ENCODE peak calls at places on chromosomes 1 and 21, in four cellular contexts. M is tibial nerve, P is neural progenitor cell, W is transverse colon. G is an unnamed sample.
A peak's percentile ranks its signal among the peaks of the same experiment; 100 is the strongest.

GRCh38 chr1:41851589-41851988 is 67.1 kb downstream of the HIVEP3 start:
- DNase-seq in M (no peak), P (no peak), W (no peak), G (peak; percentile 68)

GRCh38 chr1:29156543-29157268 is 25.0 kb downstream of the SRSF4 start:
- DNase-seq in M (no peak), P (no peak), W (no peak), G (peak; percentile 44)

GRCh38 chr1:42765271-42765670 is 1.6 kb downstream of the P3H1 start:
- DNase-seq in M (no peak), P (no peak), W (no peak), G (no peak)

GRCh38 chr1:224607220-224608148 is 8.6 kb upstream of the CNIH3 start:
- DNase-seq in M (no peak), P (no peak), W (no peak), G (no peak)

GRCh38 chr1:1213919-1214599 is at the start of gene TNFRSF4:
- DNase-seq in M (no peak), P (no peak), W (no peak), G (no peak)

GRCh38 chr1:235940282-235940681 is 73.6 kb upstream of the LYST start:
- DNase-seq in M (no peak), P (no peak), W (no peak), G (no peak)

GRCh38 chr1:224170748-224171478 is 12.1 kb upstream of the DEGS1 start:
- DNase-seq in M (no peak), P (peak; percentile 19), W (peak; percentile 28), G (no peak)

GRCh38 chr1:244234009-244234643 is 183.0 kb downstream of the ZBTB18 start:
- DNase-seq in M (no peak), P (peak; percentile 63), W (no peak), G (no peak)

GRCh38 chr1:230627767-230628166 is 14.5 kb upstream of the COG2 start:
- DNase-seq in M (no peak), P (no peak), W (no peak), G (no peak)

GRCh38 chr1:224501836-224502235 is 67.2 kb upstream of the WDR26 start:
- DNase-seq in M (no peak), P (no peak), W (no peak), G (no peak)

GRCh38 chr1:222994506-222995229 is 148.4 kb downstream of the TLR5 start:
- DNase-seq in M (no peak), P (peak; percentile 22), W (no peak), G (peak; percentile 79)

GRCh38 chr1:68916227-68916853 is 419.5 kb upstream of the DEPDC1 start:
- DNase-seq in M (peak; percentile 9), P (no peak), W (no peak), G (peak; percentile 95)

GRCh38 chr1:59229138-59229537 is 67.8 kb upstream of the FGGY start:
- DNase-seq in M (no peak), P (no peak), W (no peak), G (no peak)

GRCh38 chr1:154791292-154792278 is 78.5 kb downstream of the KCNN3 start:
- DNase-seq in M (no peak), P (no peak), W (peak; percentile 70), G (peak; percentile 56)

GRCh38 chr1:70090146-70090545 is 115.2 kb downstream of the LRRC40 start:
- DNase-seq in M (no peak), P (no peak), W (no peak), G (peak; percentile 12)

GRCh38 chr1:43509007-43509739 is 21.5 kb upstream of the PTPRF start:
- DNase-seq in M (no peak), P (no peak), W (no peak), G (no peak)

GRCh38 chr21:46675595-46676280 is 40.3 kb downstream of the PRMT2 start:
- DNase-seq in M (no peak), P (no peak), W (no peak), G (peak; percentile 39)

GRCh38 chr1:174976436-174977107 is 23.2 kb upstream of the CACYBP start:
- DNase-seq in M (no peak), P (no peak), W (no peak), G (peak; percentile 64)

GRCh38 chr1:93908394-93909145 is 660 bp downstream of the GCLM start:
- DNase-seq in M (peak; percentile 5), P (peak; percentile 61), W (peak; percentile 71), G (no peak)

GRCh38 chr1:96927125-96927524 is 205.5 kb downstream of the PTBP2 start:
- DNase-seq in M (no peak), P (peak; percentile 14), W (no peak), G (peak; percentile 75)

GRCh38 chr1:165842363-165843129 is 15.1 kb downstream of the UCK2 start:
- DNase-seq in M (no peak), P (no peak), W (no peak), G (peak; percentile 47)

GRCh38 chr1:6041432-6042062 is 4.1 kb upstream of the KCNAB2 start:
- DNase-seq in M (no peak), P (peak; percentile 75), W (peak; percentile 43), G (no peak)

GRCh38 chr1:77031101-77031662 is 163.9 kb downstream of the ST6GALNAC5 start:
- DNase-seq in M (no peak), P (no peak), W (no peak), G (peak; percentile 55)

GRCh38 chr1:46370214-46370633 is 23.9 kb upstream of the FAAH start:
- DNase-seq in M (no peak), P (no peak), W (no peak), G (no peak)

GRCh38 chr1:92425617-92426016 is 61.1 kb downstream of the GFI1 start:
- DNase-seq in M (no peak), P (peak; percentile 37), W (no peak), G (no peak)

GRCh38 chr1:110203021-110203661 is 7.0 kb upstream of the KCNC4 start:
- DNase-seq in M (peak; percentile 88), P (peak; percentile 67), W (peak; percentile 74), G (peak; percentile 71)

GRCh38 chr1:244347942-244348341 is 103.8 kb downstream of the ADSS2 start:
- DNase-seq in M (no peak), P (no peak), W (peak; percentile 59), G (peak; percentile 24)

GRCh38 chr1:158720620-158721019 is at the start of gene OR6K3:
- DNase-seq in M (no peak), P (no peak), W (no peak), G (no peak)

GRCh38 chr1:25958475-25958874 is 39.4 kb downstream of the PAFAH2 start:
- DNase-seq in M (no peak), P (no peak), W (no peak), G (peak; percentile 90)

GRCh38 chr21:45578811-45579381 is 36.7 kb upstream of the SLC19A1 start:
- DNase-seq in M (no peak), P (no peak), W (peak; percentile 4), G (no peak)

GRCh38 chr1:119160435-119160834 is 20.0 kb upstream of the WARS2 start:
- DNase-seq in M (no peak), P (no peak), W (no peak), G (no peak)

GRCh38 chr1:47738560-47739182 is 258.5 kb downstream of the TRABD2B start:
- DNase-seq in M (peak; percentile 52), P (peak; percentile 81), W (peak; percentile 57), G (peak; percentile 34)

GRCh38 chr21:15732290-15732995 is 2.7 kb downstream of the USP25 start:
- DNase-seq in M (peak; percentile 22), P (no peak), W (no peak), G (peak; percentile 51)

GRCh38 chr1:29105822-29106221 is 17.9 kb downstream of the TMEM200B start:
- DNase-seq in M (no peak), P (no peak), W (no peak), G (no peak)

GRCh38 chr1:25148673-25149300 is 83.5 kb downstream of the SYF2 start:
- DNase-seq in M (no peak), P (peak; percentile 28), W (peak; percentile 17), G (peak; percentile 6)

GRCh38 chr21:36804867-36805611 is 106.1 kb downstream of the SIM2 start:
- DNase-seq in M (no peak), P (no peak), W (no peak), G (no peak)

GRCh38 chr1:245952383-245952989 is 554.6 kb downstream of the SMYD3 start:
- DNase-seq in M (no peak), P (no peak), W (no peak), G (no peak)
- H3K27ac ChIP-seq in M (no peak overlapping the region), P (no peak overlapping the region), W (no peak overlapping the region), G (no peak overlapping the region)

GRCh38 chr1:201269241-201269640 is 14.1 kb upstream of the PKP1 start:
- DNase-seq in M (no peak), P (no peak), W (no peak), G (no peak)

GRCh38 chr1:201272838-201273237 is 10.5 kb upstream of the PKP1 start:
- DNase-seq in M (no peak), P (no peak), W (no peak), G (no peak)

GRCh38 chr1:201269900-201270410 is 13.4 kb upstream of the PKP1 start:
- DNase-seq in M (no peak), P (no peak), W (no peak), G (no peak)

GRCh38 chr1:201268604-201269151 is 14.6 kb upstream of the PKP1 start:
- DNase-seq in M (no peak), P (peak; percentile 64), W (no peak), G (peak; percentile 80)

GRCh38 chr1:201270616-201271390 is 12.5 kb upstream of the PKP1 start:
- DNase-seq in M (no peak), P (no peak), W (no peak), G (no peak)
- TF ChIP-seq CTCF in M (no peak), P (no peak), W (no peak), G (no peak)

GRCh38 chr1:204045430-204045829 is 27.5 kb upstream of the SOX13 start:
- DNase-seq in M (no peak), P (no peak), W (no peak), G (no peak)

GRCh38 chr1:204043680-204044079 is 29.2 kb upstream of the SOX13 start:
- DNase-seq in M (no peak), P (no peak), W (no peak), G (no peak)

GRCh38 chr1:204041803-204042505 is 31.0 kb upstream of the SOX13 start:
- DNase-seq in M (peak; percentile 43), P (no peak), W (no peak), G (peak; percentile 19)

GRCh38 chr1:204046346-204046745 is 26.6 kb upstream of the SOX13 start:
- DNase-seq in M (no peak), P (no peak), W (no peak), G (no peak)

GRCh38 chr1:204044448-204044847 is 28.5 kb upstream of the SOX13 start:
- DNase-seq in M (no peak), P (no peak), W (no peak), G (no peak)
- H3K27ac ChIP-seq in M (no peak overlapping the region), P (no peak overlapping the region), W (no peak overlapping the region), G (no peak overlapping the region)

GRCh38 chr1:39761016-39761415 is 10.1 kb downstream of the OXCT2 start:
- DNase-seq in M (no peak), P (no peak), W (no peak), G (no peak)

GRCh38 chr1:39759436-39759726 is 11.8 kb downstream of the OXCT2 start:
- DNase-seq in M (no peak), P (no peak), W (no peak), G (no peak)

GRCh38 chr1:39761557-39762260 is 9.4 kb downstream of the OXCT2 start:
- DNase-seq in M (no peak), P (no peak), W (no peak), G (no peak)

GRCh38 chr1:39760074-39761008 is 10.8 kb downstream of the OXCT2 start:
- DNase-seq in M (no peak), P (no peak), W (no peak), G (no peak)

GRCh38 chr1:39762550-39763540 is 8.3 kb downstream of the OXCT2 start:
- DNase-seq in M (no peak), P (no peak), W (no peak), G (no peak)
- TF ChIP-seq CTCF in M (no peak), P (no peak), W (no peak), G (no peak)

GRCh38 chr1:202452508-202452907 is 104.0 kb downstream of the PPP1R12B start:
- DNase-seq in M (no peak), P (no peak), W (no peak), G (no peak)
- H3K27ac ChIP-seq in M (no peak overlapping the region), P (no peak overlapping the region), W (no peak overlapping the region), G (no peak overlapping the region)